ENCODE peak calls at places on chromosomes 5 and 9, in four cellular contexts. One of them, this sample, is unnamed.

GRCh38 chr5:34686762-34687268 is 30.7 kb downstream of the RAI14 start:
- DNase-seq in H1: no peak
- DNase-seq in K562: peak
- DNase-seq in SK-N-SH: no peak
- DNase-seq in this sample: no peak

GRCh38 chr9:125889524-125890473 is 142.6 kb downstream of the PBX3 start:
- DNase-seq in H1: peak
- DNase-seq in K562: no peak
- DNase-seq in SK-N-SH: peak
- DNase-seq in this sample: peak

GRCh38 chr9:86135374-86135773 is 36.0 kb upstream of the GOLM1 start:
- DNase-seq in H1: no peak
- DNase-seq in K562: no peak
- DNase-seq in SK-N-SH: no peak
- DNase-seq in this sample: no peak

GRCh38 chr9:99660191-99660636 is 161.5 kb upstream of the NR4A3 start:
- DNase-seq in H1: no peak
- DNase-seq in K562: no peak
- DNase-seq in SK-N-SH: no peak
- DNase-seq in this sample: no peak

GRCh38 chr9:135792268-135793128 is 90.5 kb downstream of the KCNT1 start:
- DNase-seq in H1: no peak
- DNase-seq in K562: peak
- DNase-seq in SK-N-SH: no peak
- DNase-seq in this sample: no peak

GRCh38 chr5:44871401-44871800 is 62.7 kb downstream of the MRPS30 start:
- DNase-seq in H1: no peak
- DNase-seq in K562: no peak
- DNase-seq in SK-N-SH: no peak
- DNase-seq in this sample: no peak

GRCh38 chr9:76818271-76818670 is 54.0 kb downstream of the PCA3 start:
- DNase-seq in H1: no peak
- DNase-seq in K562: no peak
- DNase-seq in SK-N-SH: no peak
- DNase-seq in this sample: no peak

GRCh38 chr5:133241179-133241728 is 189.4 kb downstream of the HSPA4 start:
- DNase-seq in H1: no peak
- DNase-seq in K562: no peak
- DNase-seq in SK-N-SH: no peak
- DNase-seq in this sample: no peak

GRCh38 chr5:74017112-74017511 is 391.1 kb downstream of the ARHGEF28 start:
- DNase-seq in H1: no peak
- DNase-seq in K562: no peak
- DNase-seq in SK-N-SH: no peak
- DNase-seq in this sample: no peak

GRCh38 chr5:65102826-65103673 is 334.3 kb downstream of the CWC27 start:
- DNase-seq in H1: peak
- DNase-seq in K562: no peak
- DNase-seq in SK-N-SH: peak
- DNase-seq in this sample: peak

GRCh38 chr9:34047864-34048729 is 590 bp downstream of the UBAP2 start:
- DNase-seq in H1: no peak
- DNase-seq in K562: peak
- DNase-seq in SK-N-SH: peak
- DNase-seq in this sample: peak

GRCh38 chr5:98568336-98568735 is 205.1 kb upstream of the RGMB start:
- DNase-seq in H1: no peak
- DNase-seq in K562: no peak
- DNase-seq in SK-N-SH: no peak
- DNase-seq in this sample: no peak

GRCh38 chr9:33435821-33436277 is 11.5 kb downstream of the AQP3 start:
- DNase-seq in H1: no peak
- DNase-seq in K562: no peak
- DNase-seq in SK-N-SH: no peak
- DNase-seq in this sample: no peak

GRCh38 chr9:110255417-110256141 is 728 bp downstream of the TXN start:
- DNase-seq in H1: peak
- DNase-seq in K562: peak
- DNase-seq in SK-N-SH: peak
- DNase-seq in this sample: peak
- TF ChIP-seq TEAD4 in H1: no peak
- TF ChIP-seq TEAD4 in K562: no peak
- TF ChIP-seq TEAD4 in SK-N-SH: no peak
- TF ChIP-seq TEAD4 in this sample: no peak

DNA sequence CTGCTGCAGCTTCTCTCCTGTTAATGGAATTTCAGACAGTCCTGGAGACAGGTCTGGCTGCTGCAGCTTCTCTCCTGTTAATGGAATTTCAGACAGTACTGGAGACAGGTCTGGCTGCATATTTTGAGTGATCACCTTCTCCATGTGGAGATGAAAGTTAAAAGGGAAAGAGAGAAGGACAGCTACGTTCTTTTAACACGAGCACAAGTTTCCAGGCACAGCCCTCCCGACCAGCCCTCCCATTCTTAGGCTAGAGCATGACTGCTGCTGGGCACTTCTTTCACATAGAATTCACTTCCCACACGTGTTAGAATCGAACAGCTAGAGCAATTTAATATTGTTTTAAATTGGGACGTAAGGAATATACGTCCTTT is 133.3 kb upstream of the DMRT1 start:
- DNase-seq in H1: no peak
- DNase-seq in K562: no peak
- DNase-seq in SK-N-SH: no peak
- DNase-seq in this sample: no peak
- TF ChIP-seq TEAD4 in H1: no peak
- TF ChIP-seq TEAD4 in K562: no peak
- TF ChIP-seq TEAD4 in SK-N-SH: no peak
- TF ChIP-seq TEAD4 in this sample: no peak

GRCh38 chr5:59487068-59487686 is 406.3 kb downstream of the PDE4D start:
- DNase-seq in H1: no peak
- DNase-seq in K562: no peak
- DNase-seq in SK-N-SH: no peak
- DNase-seq in this sample: no peak
- TF ChIP-seq TEAD4 in H1: no peak
- TF ChIP-seq TEAD4 in K562: no peak
- TF ChIP-seq TEAD4 in SK-N-SH: no peak
- TF ChIP-seq TEAD4 in this sample: no peak

DNA sequence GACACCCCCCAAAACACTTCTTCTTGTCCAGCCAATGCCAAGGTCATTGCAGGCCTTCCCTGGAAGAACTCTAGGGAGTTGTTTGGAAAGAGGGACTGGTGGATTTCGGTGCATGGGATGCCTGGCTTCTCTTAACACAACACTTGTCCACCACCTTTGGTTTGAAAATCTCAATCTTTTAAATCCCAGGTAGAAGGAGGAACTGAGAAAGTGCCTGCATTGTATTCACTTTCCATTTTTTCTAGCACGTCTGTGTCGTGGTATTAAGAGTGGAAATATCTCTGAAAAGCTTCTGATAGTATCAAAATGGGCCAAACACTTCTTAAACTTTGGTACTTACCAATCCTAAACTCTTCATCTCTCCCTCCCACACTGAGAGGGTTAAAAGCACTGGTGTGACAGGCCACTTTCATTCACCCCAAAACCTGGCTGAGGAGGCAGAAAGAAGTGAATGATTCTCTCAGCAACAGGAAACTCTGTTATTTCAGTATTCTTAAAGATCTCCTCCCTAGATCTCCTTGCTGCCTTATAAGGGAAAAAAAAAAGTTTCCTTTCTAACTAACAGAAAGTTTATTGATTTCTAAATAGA is 3.8 kb upstream of the NFIB start:
- DNase-seq in H1: no peak
- DNase-seq in K562: no peak
- DNase-seq in SK-N-SH: no peak
- DNase-seq in this sample: no peak
- TF ChIP-seq TEAD4 in H1: no peak
- TF ChIP-seq TEAD4 in K562: no peak
- TF ChIP-seq TEAD4 in SK-N-SH: no peak
- TF ChIP-seq TEAD4 in this sample: no peak

GRCh38 chr5:179974946-179975712 is 67.4 kb upstream of the TBC1D9B start:
- DNase-seq in H1: peak
- DNase-seq in K562: peak
- DNase-seq in SK-N-SH: peak
- DNase-seq in this sample: peak
- TF ChIP-seq TEAD4 in H1: no peak
- TF ChIP-seq TEAD4 in K562: no peak
- TF ChIP-seq TEAD4 in SK-N-SH: no peak
- TF ChIP-seq TEAD4 in this sample: no peak

GRCh38 chr9:137099231-137099630 is 12.4 kb downstream of the MAN1B1 start:
- DNase-seq in H1: no peak
- DNase-seq in K562: no peak
- DNase-seq in SK-N-SH: no peak
- DNase-seq in this sample: no peak

GRCh38 chr9:137096785-137097546 is 10.2 kb downstream of the MAN1B1 start:
- DNase-seq in H1: no peak
- DNase-seq in K562: no peak
- DNase-seq in SK-N-SH: no peak
- DNase-seq in this sample: no peak

GRCh38 chr9:137097761-137098462 is 11.1 kb downstream of the MAN1B1 start:
- DNase-seq in H1: no peak
- DNase-seq in K562: no peak
- DNase-seq in SK-N-SH: no peak
- DNase-seq in this sample: no peak

DNA sequence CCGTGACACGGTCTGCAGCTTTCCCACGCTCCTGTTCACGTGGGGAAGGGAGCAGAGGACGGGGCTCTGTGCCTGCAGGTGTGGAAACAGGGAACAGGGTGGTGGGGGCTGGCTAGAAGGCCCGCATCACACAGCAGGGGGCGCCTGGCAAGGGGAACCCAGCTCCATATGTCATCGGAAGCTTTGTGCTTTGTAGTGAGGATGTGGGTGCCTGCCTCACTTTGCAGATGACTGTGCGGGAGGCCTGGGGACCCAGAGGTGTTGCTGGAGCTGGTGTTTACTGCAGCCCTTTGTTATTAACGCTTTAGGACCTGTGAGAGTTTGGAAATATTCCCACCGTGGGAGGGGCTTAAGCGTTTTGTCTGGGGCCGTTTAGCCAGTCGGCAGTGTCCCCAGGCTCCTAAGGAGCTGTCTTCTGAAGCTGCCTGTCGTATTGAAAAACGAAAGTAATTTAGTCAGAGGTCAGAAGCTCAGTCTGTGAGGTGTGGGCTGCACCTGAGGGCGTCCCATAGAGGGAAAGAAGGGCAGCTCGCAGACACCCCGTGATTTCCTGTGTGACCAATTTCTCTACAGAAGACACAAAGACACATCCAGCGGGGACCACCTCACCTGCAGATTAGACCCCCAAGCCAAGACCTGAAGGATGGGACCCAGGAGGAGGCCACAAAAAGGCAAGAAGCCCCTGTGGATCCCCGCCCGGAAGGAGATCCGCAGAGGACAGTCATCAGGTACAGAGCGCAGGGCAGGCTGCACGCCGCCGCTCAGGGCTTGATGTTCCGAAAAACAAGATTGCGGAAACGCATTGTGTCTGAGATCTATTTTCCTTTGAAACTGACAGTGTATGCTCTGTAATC is 9.1 kb downstream of the MAN1B1 start:
- DNase-seq in H1: no peak
- DNase-seq in K562: peak
- DNase-seq in SK-N-SH: peak
- DNase-seq in this sample: no peak
- TF ChIP-seq TEAD4 in H1: no peak
- TF ChIP-seq TEAD4 in K562: no peak
- TF ChIP-seq TEAD4 in SK-N-SH: no peak
- TF ChIP-seq TEAD4 in this sample: no peak